ENCODE peak calls at places on chromosomes 11 and 22, in ten cellular contexts. K, V, W, U, D, P, H, M, Z and R are unnamed samples.

GRCh38 chr11:95788921-95789505 is 569 bp downstream of the FAM76B start:
- DNase-seq in M (peak; percentile 15), W (peak; percentile 23), U (peak; percentile 42), V (no peak), K (no peak), D (peak; percentile 11), P (no peak), Z (peak; percentile 79), H (no peak), R (peak; percentile 29)

GRCh38 chr11:16001044-16001568 is 355.2 kb downstream of the SOX6 start:
- DNase-seq in P (no peak), K (no peak), D (no peak), V (no peak), M (no peak), Z (no peak), U (no peak), H (no peak), W (no peak), R (no peak)

GRCh38 chr11:10379022-10379421 is 74.1 kb downstream of the ADM start:
- DNase-seq in V (no peak), P (no peak), M (no peak), U (peak; percentile 43), K (no peak), W (no peak), H (no peak), D (peak; percentile 33), Z (no peak), R (no peak)

GRCh38 chr11:114036156-114036811 is 23.2 kb upstream of the ZBTB16 start:
- DNase-seq in P (peak; percentile 87), H (peak; percentile 85), V (peak; percentile 93), U (peak; percentile 79), D (peak; percentile 73), Z (peak; percentile 84), M (peak; percentile 41), W (peak; percentile 48), K (peak; percentile 88), R (peak; percentile 89)

GRCh38 chr11:18775492-18776292 is 15.9 kb downstream of the PTPN5 start:
- DNase-seq in W (peak; percentile 31), V (no peak), D (peak; percentile 67), M (peak; percentile 26), K (peak; percentile 28), Z (peak; percentile 63), H (no peak), U (peak; percentile 79), P (no peak), R (peak; percentile 38)

GRCh38 chr11:66743271-66743968 is 14.4 kb upstream of the SPTBN2 start:
- DNase-seq in U (peak; percentile 99), M (no peak), K (no peak), Z (no peak), P (no peak), D (no peak), W (peak; percentile 93), V (peak; percentile 80), H (no peak), R (peak; percentile 70)

GRCh38 chr11:18106688-18107087 is 806 bp upstream of the SAAL1 start:
- DNase-seq in K (no peak), P (no peak), Z (peak; percentile 31), U (peak; percentile 70), V (no peak), W (peak; percentile 41), D (no peak), H (no peak), M (no peak), R (no peak)

GRCh38 chr11:2714871-2715270 is 15.1 kb upstream of the KCNQ1OT1 start:
- DNase-seq in H (no peak), U (no peak), Z (no peak), V (no peak), D (no peak), M (no peak), K (no peak), W (no peak), P (no peak), R (no peak)

GRCh38 chr11:88384678-88385015 is 47.1 kb upstream of the CTSC start:
- DNase-seq in P (no peak), Z (peak; percentile 19), K (no peak), W (peak; percentile 49), V (no peak), U (peak; percentile 48), H (no peak), D (no peak), M (no peak), R (no peak)

GRCh38 chr11:110198031-110198729 is 98.2 kb downstream of the RDX start:
- DNase-seq in M (no peak), K (no peak), D (no peak), H (no peak), W (peak; percentile 48), Z (peak; percentile 67), P (no peak), V (peak; percentile 31), U (peak; percentile 54), R (peak; percentile 27)

GRCh38 chr11:65887723-65888162 is 528 bp downstream of the FIBP start:
- DNase-seq in V (no peak), Z (peak; percentile 92), K (no peak), M (no peak), H (no peak), U (peak; percentile 54), D (no peak), W (peak; percentile 72), P (no peak), R (no peak)

GRCh38 chr11:69115586-69116560 is 39.9 kb upstream of the SMIM38 start:
- DNase-seq in D (no peak), Z (no peak), W (no peak), M (no peak), K (peak; percentile 81), H (no peak), V (no peak), P (no peak), U (peak; percentile 63), R (peak; percentile 77)

DNA sequence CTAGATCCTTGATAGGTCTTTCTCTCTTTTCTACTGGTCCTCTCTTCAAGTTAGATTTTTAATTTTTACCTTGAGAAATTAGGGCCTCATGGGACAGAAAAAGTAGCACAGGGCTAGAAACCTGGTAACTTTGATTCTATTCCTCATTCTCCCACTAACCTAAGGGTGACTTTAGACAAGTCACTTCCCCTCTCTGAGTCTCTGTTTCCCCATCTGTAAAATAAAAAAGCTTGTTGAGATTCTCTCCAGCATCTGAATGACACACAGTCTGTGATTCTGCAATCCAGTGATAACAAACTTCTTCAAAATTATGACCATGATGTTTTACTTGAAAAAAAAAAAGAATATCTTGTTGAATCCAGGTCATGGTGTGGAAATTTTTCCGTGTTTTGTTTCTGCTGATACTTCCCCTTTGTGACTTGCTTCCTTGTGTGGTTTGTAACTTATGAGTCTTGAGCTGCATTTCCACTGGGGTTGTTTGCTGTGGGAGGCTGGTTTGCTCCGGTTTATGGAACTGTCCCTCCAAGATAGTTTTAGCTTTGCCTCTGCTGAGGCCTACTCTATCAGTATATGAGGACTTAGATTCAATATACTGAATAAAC is 9.8 kb upstream of the MPEG1 start:
- DNase-seq in K (no peak), W (no peak), D (no peak), M (no peak), P (no peak), Z (no peak), H (no peak), V (no peak), U (no peak), R (no peak)
- H3K27ac ChIP-seq in K (peak overlapping the region; percentile 77), W (no peak overlapping the region), D (peak overlapping the region; percentile 70), M (no peak overlapping the region), P (no peak overlapping the region), Z (no peak overlapping the region), H (no peak overlapping the region), V (peak overlapping the region; percentile 15), U (no peak overlapping the region), R (no peak overlapping the region)

GRCh38 chr11:44309483-44310197 is at the start of gene ALX4:
- DNase-seq in H (no peak), V (peak; percentile 54), D (no peak), M (no peak), K (peak; percentile 53), W (peak; percentile 43), Z (peak; percentile 43), U (peak; percentile 18), P (peak; percentile 51), R (no peak)

GRCh38 chr11:44308256-44308922 is 1.6 kb downstream of the ALX4 start:
- DNase-seq in H (no peak), P (no peak), M (no peak), K (no peak), D (no peak), W (no peak), Z (no peak), V (no peak), U (no peak), R (no peak)

GRCh38 chr11:44310198-44310455 is 188 bp upstream of the ALX4 start:
- DNase-seq in K (no peak), Z (no peak), H (no peak), U (no peak), D (no peak), V (no peak), W (no peak), P (no peak), M (no peak), R (no peak)

GRCh38 chr11:44307340-44308099 is 2.4 kb downstream of the ALX4 start:
- DNase-seq in K (no peak), H (no peak), P (no peak), U (no peak), M (no peak), Z (no peak), V (no peak), D (no peak), W (no peak), R (no peak)

GRCh38 chr11:44308923-44309482 is 936 bp downstream of the ALX4 start:
- DNase-seq in V (no peak), K (no peak), D (no peak), W (no peak), H (no peak), U (no peak), M (no peak), P (no peak), Z (peak; percentile 43), R (no peak)
- H3K4me3 ChIP-seq in V (peak overlapping the region; percentile 49), K (peak overlapping the region; percentile 65), D (peak overlapping the region; percentile 30), W (no peak overlapping the region), H (peak overlapping the region; percentile 26), U (peak overlapping the region; percentile 54), M (no peak overlapping the region), P (peak overlapping the region; percentile 22), Z (peak overlapping the region; percentile 62), R (no peak overlapping the region)

DNA sequence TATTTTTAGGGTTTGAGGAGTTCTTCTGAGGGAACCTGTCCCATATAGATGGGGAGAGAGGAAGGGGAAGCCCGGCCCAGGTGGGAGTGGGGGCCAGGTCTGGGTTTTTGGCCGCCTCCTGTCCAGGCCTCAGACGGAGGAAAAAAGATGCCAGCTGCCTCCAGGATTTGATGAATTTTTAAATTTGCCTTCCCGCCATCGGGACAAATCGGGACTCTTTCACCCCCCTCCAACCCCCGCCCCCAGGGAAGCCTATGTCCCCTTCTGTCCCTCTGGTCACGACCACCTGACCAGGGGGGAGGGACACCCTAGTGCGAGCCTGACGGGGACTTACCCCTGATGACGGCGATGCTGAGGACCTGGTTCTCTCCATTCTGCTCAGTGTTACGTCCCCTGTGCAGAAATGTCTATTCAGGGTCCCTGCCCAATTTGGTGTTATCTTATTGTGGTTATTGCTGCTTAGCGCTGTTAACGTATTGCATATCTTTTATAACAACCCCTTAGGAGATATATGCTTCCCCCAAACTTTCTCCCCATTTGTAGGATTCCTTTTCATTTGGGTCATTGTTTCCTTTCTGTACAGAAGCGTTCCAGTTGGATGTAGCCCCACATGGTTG is 115.9 kb upstream of the GRK3 start:
- DNase-seq in K (no peak), P (no peak), M (no peak), D (no peak), U (peak; percentile 3), V (no peak), H (peak; percentile 31), W (peak; percentile 12), Z (peak; percentile 64), R (no peak)
- H3K27ac ChIP-seq in K (peak overlapping the region; percentile 84), P (peak overlapping the region; percentile 83), M (peak overlapping the region; percentile 75), D (peak overlapping the region; percentile 79), U (no peak overlapping the region), V (peak overlapping the region; percentile 73), H (peak overlapping the region; percentile 55), W (peak overlapping the region; percentile 82), Z (peak overlapping the region; percentile 66), R (peak overlapping the region; percentile 55)

GRCh38 chr11:117992620-117993019 is 6.4 kb downstream of the IL10RA start:
- DNase-seq in M (no peak), H (no peak), D (no peak), W (no peak), U (no peak), K (no peak), V (no peak), P (no peak), Z (no peak), R (no peak)
- H3K4me3 ChIP-seq in M (peak overlapping the region; percentile 39), H (no peak overlapping the region), D (no peak overlapping the region), W (no peak overlapping the region), U (no peak overlapping the region), K (no peak overlapping the region), V (no peak overlapping the region), P (no peak overlapping the region), Z (no peak overlapping the region), R (no peak overlapping the region)